ENCODE peak calls at places on chromosomes 7 and 10, in five cellular contexts. Q, X, O, I and G are unnamed samples.

GRCh38 chr10:26407406-26407969 is 30.7 kb upstream of the APBB1IP start:
- DNase-seq in Q (no peak), X (no peak), O (peak; percentile 74), I (no peak), G (no peak)

GRCh38 chr10:61895898-61896605 is 5.4 kb upstream of the ARID5B start:
- DNase-seq in Q (no peak), X (no peak), O (no peak), I (no peak), G (no peak)

GRCh38 chr10:61465216-61465496 is 12.0 kb upstream of the TMEM26 start:
- DNase-seq in Q (no peak), X (no peak), O (no peak), I (no peak), G (no peak)

GRCh38 chr7:130433336-130433735 is 7.5 kb downstream of the CEP41 start:
- DNase-seq in Q (no peak), X (no peak), O (no peak), I (no peak), G (no peak)

GRCh38 chr7:43211693-43212092 is 99.2 kb downstream of the HECW1 start:
- DNase-seq in Q (no peak), X (no peak), O (no peak), I (no peak), G (no peak)

GRCh38 chr10:17607603-17608332 is 9.4 kb downstream of the HACD1 start:
- DNase-seq in Q (no peak), X (no peak), O (peak; percentile 40), I (peak; percentile 34), G (no peak)

GRCh38 chr10:128993911-128994538 is 473.0 kb upstream of the MGMT start:
- DNase-seq in Q (no peak), X (no peak), O (no peak), I (no peak), G (no peak)

GRCh38 chr7:23105086-23105643 is 420 bp upstream of the KLHL7 start:
- DNase-seq in Q (no peak), X (no peak), O (no peak), I (no peak), G (no peak)

GRCh38 chr7:67692425-67692824 is 695.8 kb downstream of the TYW1 start:
- DNase-seq in Q (no peak), X (peak; percentile 79), O (peak; percentile 4), I (no peak), G (no peak)

GRCh38 chr7:143811-144453 is 48.4 kb upstream of the FAM20C start:
- DNase-seq in Q (peak; percentile 60), X (no peak), O (no peak), I (no peak), G (peak; percentile 38)

GRCh38 chr7:69429817-69430501 is 168.3 kb upstream of the AUTS2 start:
- DNase-seq in Q (no peak), X (no peak), O (no peak), I (peak; percentile 53), G (no peak)

GRCh38 chr10:84290235-84290634 is 38.2 kb upstream of the CCSER2 start:
- DNase-seq in Q (no peak), X (no peak), O (no peak), I (no peak), G (no peak)

GRCh38 chr7:116161733-116162132 is 48.6 kb upstream of the TES start:
- DNase-seq in Q (no peak), X (no peak), O (no peak), I (no peak), G (no peak)

GRCh38 chr10:1382711-1383110 is 326.5 kb downstream of the WDR37 start:
- DNase-seq in Q (peak; percentile 50), X (no peak), O (no peak), I (no peak), G (peak; percentile 16)
- H3K27me3 ChIP-seq in Q (peaks cover 44% of the 10 kb centered on the region), X (no peaks in the 10 kb centered on the region), O (peaks cover 14% of the 10 kb centered on the region), I (peaks cover 34% of the 10 kb centered on the region), G (peaks cover 30% of the 10 kb centered on the region)

DNA sequence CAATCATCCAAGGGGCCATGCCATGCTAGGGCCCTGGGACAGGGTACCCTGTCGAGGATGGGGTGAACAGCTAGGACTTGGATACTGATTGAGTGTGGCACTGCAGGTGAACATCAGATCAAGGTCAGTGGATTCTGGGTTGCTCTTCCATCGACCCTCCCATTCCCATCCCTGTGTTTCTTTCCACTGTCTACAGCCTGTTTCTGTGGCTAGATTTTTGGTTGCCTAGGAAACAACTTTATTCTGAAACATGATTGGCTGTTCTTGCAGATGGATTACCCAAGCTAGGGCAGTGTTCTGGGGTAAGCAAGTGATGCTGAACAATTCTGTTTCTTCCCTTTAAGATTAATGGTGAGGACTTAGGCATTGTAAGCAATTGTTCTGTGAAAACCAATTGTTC is 102.5 kb upstream of the BTBD16 start:
- DNase-seq in Q (no peak), X (no peak), O (no peak), I (no peak), G (no peak)
- H3K4me1 ChIP-seq in Q (peaks cover 19% of the 10 kb centered on the region), X (no peaks in the 10 kb centered on the region), O (no peaks in the 10 kb centered on the region), I (peaks cover 5% of the 10 kb centered on the region), G (no peaks in the 10 kb centered on the region)

DNA sequence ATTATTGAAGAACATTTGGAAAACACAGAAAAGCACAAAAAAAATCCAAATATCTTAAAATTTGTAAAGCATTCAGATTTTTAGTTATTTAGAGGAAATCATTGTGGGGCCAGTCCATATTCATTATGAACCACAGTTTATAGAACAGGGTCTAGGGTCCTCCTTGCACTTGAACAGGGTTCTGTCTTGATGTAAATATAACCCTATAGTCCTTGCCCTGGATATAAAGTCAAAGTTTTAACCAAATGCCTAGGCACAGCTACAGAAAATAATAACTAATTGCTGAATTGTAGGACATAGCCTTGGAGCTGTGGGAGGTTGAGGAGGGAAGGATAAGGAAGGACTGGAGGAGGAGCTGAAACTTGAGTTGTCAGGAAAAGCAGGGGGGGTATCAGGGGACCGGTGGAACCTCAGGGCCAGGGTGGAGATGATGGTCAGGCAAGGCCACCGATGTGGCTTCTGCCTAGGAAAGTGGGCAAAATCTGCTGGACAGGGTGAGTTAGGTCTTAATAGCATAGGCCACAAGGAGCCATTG is 25.7 kb downstream of the CASP7 start:
- DNase-seq in Q (no peak), X (no peak), O (no peak), I (no peak), G (no peak)
- TF ChIP-seq CTCF in Q (no peak), X (no peak), O (no peak), I (no peak), G (peak; percentile 62)

GRCh38 chr10:101237908-101238731 is 8.9 kb upstream of the LBX1 start:
- DNase-seq in Q (no peak), X (no peak), O (no peak), I (no peak), G (no peak)
- H3K27me3 ChIP-seq in Q (peaks cover 79% of the 10 kb centered on the region), X (peaks cover 52% of the 10 kb centered on the region), O (peaks cover 96% of the 10 kb centered on the region), I (peaks cover 12% of the 10 kb centered on the region), G (peaks cover 68% of the 10 kb centered on the region)

GRCh38 chr7:47572101-47572460 is 9.8 kb downstream of the TNS3 start:
- DNase-seq in Q (no peak), X (no peak), O (no peak), I (no peak), G (no peak)
- H3K4me1 ChIP-seq in Q (peaks cover 92% of the 10 kb centered on the region), X (peaks cover 5% of the 10 kb centered on the region), O (peaks cover 18% of the 10 kb centered on the region), I (peaks cover 22% of the 10 kb centered on the region), G (peaks cover 49% of the 10 kb centered on the region)

DNA sequence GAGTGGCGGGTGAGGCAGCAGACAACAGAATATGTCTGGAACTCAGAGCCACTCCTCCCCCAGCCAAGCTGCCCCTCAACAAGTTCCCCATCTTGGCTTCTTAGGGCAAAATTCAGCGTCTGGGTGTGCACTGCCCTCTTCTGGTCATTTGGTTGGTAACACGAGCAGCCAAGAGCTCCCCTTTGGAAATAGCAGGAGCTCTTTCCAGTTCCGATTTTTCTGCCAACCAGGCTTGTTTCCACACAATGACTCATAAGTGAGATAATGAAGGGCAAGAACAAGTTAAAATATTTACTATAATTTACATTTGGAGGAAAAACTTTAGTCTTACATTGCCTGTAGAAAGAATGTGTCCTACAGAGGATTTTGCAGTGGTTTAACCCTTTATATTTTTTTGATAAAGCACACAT is 70.5 kb downstream of the ADCYAP1R1 start:
- DNase-seq in Q (no peak), X (peak; percentile 43), O (peak; percentile 66), I (peak; percentile 72), G (no peak)
- TF ChIP-seq CTCF in Q (peak; percentile 78), X (peak; percentile 34), O (peak; percentile 93), I (peak; percentile 89), G (peak; percentile 90)

GRCh38 chr10:47380341-47381215 is 3.5 kb downstream of the ZNF488 start:
- DNase-seq in Q (no peak), X (no peak), O (no peak), I (no peak), G (no peak)
- H3K27me3 ChIP-seq in Q (peaks cover 3% of the 10 kb centered on the region), X (no peaks in the 10 kb centered on the region), O (no peaks in the 10 kb centered on the region), I (peaks cover 11% of the 10 kb centered on the region), G (no peaks in the 10 kb centered on the region)

GRCh38 chr10:125018576-125019143 is 76.7 kb downstream of the ZRANB1 start:
- DNase-seq in Q (no peak), X (no peak), O (no peak), I (no peak), G (no peak)
- H3K4me1 ChIP-seq in Q (peaks cover 43% of the 10 kb centered on the region), X (peaks cover 31% of the 10 kb centered on the region), O (no peaks in the 10 kb centered on the region), I (peaks cover 20% of the 10 kb centered on the region), G (no peaks in the 10 kb centered on the region)

GRCh38 chr10:126160571-126160970 is 227.7 kb downstream of the ADAM12 start:
- DNase-seq in Q (no peak), X (no peak), O (no peak), I (no peak), G (no peak)

GRCh38 chr10:126158537-126158936 is 229.7 kb downstream of the ADAM12 start:
- DNase-seq in Q (no peak), X (no peak), O (no peak), I (no peak), G (no peak)

GRCh38 chr10:126158090-126158489 is 230.2 kb downstream of the ADAM12 start:
- DNase-seq in Q (no peak), X (no peak), O (no peak), I (no peak), G (no peak)

GRCh38 chr10:126161691-126162090 is 226.6 kb downstream of the ADAM12 start:
- DNase-seq in Q (no peak), X (no peak), O (no peak), I (no peak), G (no peak)

GRCh38 chr10:126160971-126161630 is 227.2 kb downstream of the ADAM12 start:
- DNase-seq in Q (no peak), X (no peak), O (peak; percentile 26), I (no peak), G (no peak)
- TF ChIP-seq CTCF in Q (peak; percentile 19), X (no peak), O (no peak), I (peak; percentile 39), G (peak; percentile 34)

DNA sequence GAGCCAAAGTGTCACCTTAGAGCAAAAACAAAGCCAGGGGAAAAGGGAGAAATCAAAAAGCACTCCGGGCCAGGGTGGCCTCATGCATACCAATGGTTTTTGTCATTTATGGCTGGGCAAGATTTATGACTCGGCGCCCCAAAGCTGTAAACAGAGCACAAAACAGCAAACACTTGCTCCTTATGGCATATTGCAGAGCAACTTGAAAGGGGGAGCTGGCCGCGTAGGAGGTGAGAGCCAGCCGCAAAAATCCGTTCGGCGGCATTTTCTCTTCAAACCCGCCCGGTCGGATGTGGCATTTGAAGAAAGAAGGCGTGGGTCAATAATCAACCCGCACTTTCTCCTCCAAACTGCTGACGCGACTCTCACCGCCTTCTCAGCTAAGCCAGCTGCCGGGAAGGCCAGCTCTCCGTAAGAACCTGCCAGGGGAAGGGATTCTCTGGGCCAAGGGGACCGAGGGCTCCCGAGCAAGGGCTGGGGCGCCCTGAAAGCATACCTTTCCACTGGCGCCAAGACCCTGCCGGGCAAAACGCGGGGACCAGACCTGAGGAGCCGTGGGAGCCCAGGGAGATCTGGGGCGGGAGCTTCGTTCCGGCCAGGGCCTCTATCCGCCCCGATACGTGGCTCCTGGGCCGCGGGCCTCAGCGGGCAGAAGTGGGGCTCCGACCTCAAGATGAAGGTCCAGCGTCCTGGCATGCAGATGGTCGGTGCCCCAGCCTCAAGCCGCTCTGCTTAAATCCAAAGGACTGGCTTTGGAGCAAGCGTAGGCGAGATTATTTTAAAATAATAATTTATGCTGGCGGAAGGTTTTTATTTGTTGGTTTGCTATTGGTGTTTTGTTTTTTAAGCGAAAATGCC is 12.9 kb upstream of the HOXA2 start:
- DNase-seq in Q (no peak), X (peak; percentile 65), O (peak; percentile 62), I (no peak), G (no peak)
- H3K27me3 ChIP-seq in Q (no peaks in the 10 kb centered on the region), X (no peaks in the 10 kb centered on the region), O (no peaks in the 10 kb centered on the region), I (peaks cover 95% of the 10 kb centered on the region), G (no peaks in the 10 kb centered on the region)